ENCODE peak calls at places on chromosomes 16 and 17, in four cellular contexts. O is H9, E is HFFc6, F is Panc1. Q is an unnamed sample.

GRCh38 chr17:67672592-67672991 is 45.1 kb upstream of the NOL11 start:
- DNase-seq in O (no peak), E (no peak), F (no peak), Q (no peak)

GRCh38 chr17:62611308-62611707 is 16.2 kb upstream of the MRC2 start:
- DNase-seq in O (no peak), E (no peak), F (no peak), Q (no peak)

GRCh38 chr16:67245189-67245585 is 2.1 kb downstream of the FHOD1 start:
- DNase-seq in O (no peak), E (no peak), F (no peak), Q (no peak)

GRCh38 chr16:16037521-16037920 is 88.1 kb downstream of the ABCC1 start:
- DNase-seq in O (no peak), E (no peak), F (no peak), Q (no peak)

GRCh38 chr16:89600956-89601355 is 12.5 kb upstream of the DPEP1 start:
- DNase-seq in O (no peak), E (no peak), F (no peak), Q (no peak)

GRCh38 chr17:1122681-1123396 is 56.9 kb downstream of the ABR start:
- DNase-seq in O (peak), E (peak), F (no peak), Q (peak)

GRCh38 chr17:39751637-39752036 is 13.9 kb downstream of the GRB7 start:
- DNase-seq in O (peak), E (no peak), F (no peak), Q (no peak)

GRCh38 chr17:29368926-29369325 is 21.2 kb upstream of the TAOK1 start:
- DNase-seq in O (peak), E (no peak), F (no peak), Q (peak)

GRCh38 chr17:44981221-44981968 is 13.3 kb upstream of the C1QL1 start:
- DNase-seq in O (no peak), E (peak), F (peak), Q (no peak)

GRCh38 chr17:40354191-40355122 is 10.1 kb downstream of the GJD3 start:
- DNase-seq in O (no peak), E (no peak), F (no peak), Q (no peak)

GRCh38 chr17:9255838-9256237 is 234.5 kb downstream of the NTN1 start:
- DNase-seq in O (no peak), E (no peak), F (no peak), Q (no peak)

GRCh38 chr17:52885882-52886281 is 727.4 kb upstream of the CA10 start:
- DNase-seq in O (no peak), E (no peak), F (no peak), Q (no peak)

GRCh38 chr16:83335076-83335475 is 472.7 kb upstream of the HSBP1 start:
- DNase-seq in O (no peak), E (no peak), F (no peak), Q (no peak)

GRCh38 chr17:82231562-82232321 is 2.9 kb downstream of the SLC16A3 start:
- DNase-seq in O (peak), E (no peak), F (no peak), Q (no peak)

GRCh38 chr16:54287758-54288591 is 1.4 kb upstream of the IRX3 start:
- DNase-seq in O (peak), E (no peak), F (no peak), Q (no peak)

GRCh38 chr16:68235105-68235881 is 634 bp downstream of the ESRP2 start:
- DNase-seq in O (peak), E (no peak), F (no peak), Q (peak)

GRCh38 chr16:21568502-21569189 is 30.7 kb upstream of the METTL9 start:
- DNase-seq in O (no peak), E (no peak), F (no peak), Q (no peak)

GRCh38 chr16:3804426-3805016 is 76.0 kb downstream of the CREBBP start:
- DNase-seq in O (no peak), E (no peak), F (no peak), Q (no peak)

GRCh38 chr16:78474762-78475161 is 375.3 kb downstream of the WWOX start:
- DNase-seq in O (no peak), E (no peak), F (no peak), Q (no peak)

GRCh38 chr16:57519796-57520360 is 16.5 kb downstream of the CCDC102A start:
- DNase-seq in O (peak), E (peak), F (peak), Q (peak)

GRCh38 chr16:70735141-70735979 is 49.5 kb upstream of the MTSS2 start:
- DNase-seq in O (peak), E (peak), F (no peak), Q (no peak)

GRCh38 chr16:117381-118365 is 20.8 kb downstream of the NPRL3 start:
- DNase-seq in O (peak), E (peak), F (no peak), Q (peak)

GRCh38 chr17:12352127-12352526 is 313.6 kb upstream of the MYOCD start:
- DNase-seq in O (no peak), E (no peak), F (no peak), Q (no peak)

GRCh38 chr16:69893086-69893485 is 58.0 kb upstream of the CLEC18A start:
- DNase-seq in O (no peak), E (no peak), F (no peak), Q (no peak)

GRCh38 chr16:11072420-11073153 is 128.2 kb downstream of the CLEC16A start:
- DNase-seq in O (no peak), E (no peak), F (no peak), Q (no peak)

GRCh38 chr16:14321542-14321941 is 250.4 kb downstream of the MRTFB start:
- DNase-seq in O (no peak), E (no peak), F (no peak), Q (no peak)

GRCh38 chr16:17391715-17392114 is 79.0 kb downstream of the XYLT1 start:
- DNase-seq in O (no peak), E (no peak), F (no peak), Q (no peak)

GRCh38 chr16:57725077-57725953 is 10.3 kb upstream of the KATNB1 start:
- DNase-seq in O (no peak), E (no peak), F (no peak), Q (no peak)

GRCh38 chr17:3944485-3945388 is 19.5 kb downstream of the ATP2A3 start:
- DNase-seq in O (peak), E (no peak), F (no peak), Q (peak)

GRCh38 chr16:68246671-68247070 is 1.5 kb downstream of the PLA2G15 start:
- DNase-seq in O (no peak), E (no peak), F (no peak), Q (no peak)

GRCh38 chr16:22672830-22673210 is 141.1 kb upstream of the HS3ST2 start:
- DNase-seq in O (peak), E (no peak), F (no peak), Q (no peak)

GRCh38 chr17:68238894-68239293 is 8.9 kb upstream of the AMZ2 start:
- DNase-seq in O (no peak), E (no peak), F (no peak), Q (no peak)

GRCh38 chr17:31533546-31534155 is 142.2 kb downstream of the RAB11FIP4 start:
- DNase-seq in O (peak), E (peak), F (no peak), Q (no peak)
- TF ChIP-seq CTCF in O (peak), E (peak), F (no peak), Q (no peak)

GRCh38 chr16:31696968-31697743 is 169.5 kb downstream of the AHSP start:
- DNase-seq in O (no peak), E (peak), F (peak), Q (no peak)
- TF ChIP-seq CTCF in O (peak), E (peak), F (peak), Q (peak)

GRCh38 chr17:80262291-80262690 is 1.6 kb downstream of the RNF213 start:
- DNase-seq in O (no peak), E (no peak), F (no peak), Q (no peak)

GRCh38 chr17:80264793-80265075 is 4.1 kb downstream of the RNF213 start:
- DNase-seq in O (no peak), E (no peak), F (no peak), Q (no peak)

GRCh38 chr17:80262775-80263244 is 2.2 kb downstream of the RNF213 start:
- DNase-seq in O (no peak), E (no peak), F (no peak), Q (no peak)

GRCh38 chr17:80264048-80264792 is 3.6 kb downstream of the RNF213 start:
- DNase-seq in O (no peak), E (no peak), F (no peak), Q (no peak)

DNA sequence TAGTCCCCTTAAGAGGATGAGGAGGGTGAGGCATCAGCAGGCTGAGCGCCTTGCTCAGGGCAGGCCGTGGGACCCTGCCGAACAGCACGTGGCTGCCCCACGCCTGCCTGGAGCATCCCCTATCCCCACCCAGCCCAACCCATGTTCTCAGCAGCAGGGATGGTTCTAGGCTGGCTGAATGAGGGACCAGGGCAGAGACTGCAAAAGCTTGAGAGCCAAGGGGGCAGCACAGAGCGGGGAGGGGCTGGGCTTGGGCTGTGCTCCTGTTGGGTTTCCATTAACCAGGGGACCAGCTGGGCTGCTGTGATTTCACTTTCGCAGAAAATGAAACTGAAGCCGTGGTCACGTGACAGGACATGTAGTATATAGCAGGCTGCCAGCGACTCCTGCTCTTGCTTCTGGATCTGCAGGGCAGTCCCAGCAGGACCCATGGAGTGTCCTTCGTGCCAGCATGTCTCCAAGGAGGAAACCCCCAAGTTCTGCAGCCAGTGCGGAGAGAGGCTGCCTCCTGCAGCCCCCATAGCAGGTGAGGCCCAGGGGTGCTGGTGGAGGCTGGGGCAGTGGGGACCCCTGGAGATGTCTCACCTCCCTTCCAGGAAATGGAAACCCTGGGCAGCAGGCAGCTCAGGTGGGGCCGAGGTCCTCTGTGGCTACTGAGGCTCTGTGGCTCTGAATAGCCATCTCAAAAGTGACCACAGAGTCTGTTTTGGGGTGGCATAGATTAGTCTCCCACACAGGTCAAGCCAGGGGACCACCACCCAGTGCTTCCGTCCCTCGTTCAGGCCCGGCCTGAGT is 2.8 kb downstream of the RNF213 start:
- DNase-seq in O (peak), E (peak), F (no peak), Q (no peak)
- TF ChIP-seq CTCF in O (no peak), E (no peak), F (no peak), Q (no peak)

GRCh38 chr16:1938910-1939309 is 4.1 kb downstream of the MSRB1 start:
- DNase-seq in O (no peak), E (no peak), F (no peak), Q (no peak)

GRCh38 chr16:1940273-1941161 is 2.5 kb downstream of the MSRB1 start:
- DNase-seq in O (no peak), E (no peak), F (no peak), Q (no peak)

GRCh38 chr16:1942810-1943726 is at the start of gene MSRB1:
- DNase-seq in O (peak), E (peak), F (no peak), Q (peak)

GRCh38 chr16:1941924-1942809 is 832 bp downstream of the MSRB1 start:
- DNase-seq in O (peak), E (no peak), F (no peak), Q (no peak)

GRCh38 chr16:1941162-1941923 is 1.7 kb downstream of the MSRB1 start:
- DNase-seq in O (peak), E (no peak), F (no peak), Q (no peak)
- TF ChIP-seq CTCF in O (peak), E (peak), F (peak), Q (no peak)

DNA sequence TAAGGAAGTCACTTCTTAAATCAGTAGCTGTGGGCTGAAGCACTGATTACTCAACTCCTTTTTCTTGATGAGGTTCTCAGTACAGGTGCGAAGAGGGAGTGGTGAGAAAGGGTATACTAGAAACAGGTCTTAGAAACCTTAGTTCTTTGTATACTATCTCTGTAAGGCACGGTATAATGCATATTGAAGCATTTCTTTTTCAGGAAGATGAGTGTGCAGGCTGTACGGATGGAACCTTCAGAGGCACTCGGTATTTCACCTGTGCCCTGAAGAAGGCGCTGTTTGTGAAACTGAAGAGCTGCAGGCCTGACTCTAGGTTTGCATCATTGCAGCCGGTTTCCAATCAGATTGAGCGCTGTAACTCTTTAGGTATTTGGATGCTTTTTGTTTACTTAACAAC is 39.2 kb downstream of the CYLD start:
- DNase-seq in O (peak), E (no peak), F (no peak), Q (no peak)
- TF ChIP-seq CTCF in O (peak), E (peak), F (peak), Q (no peak)

DNA sequence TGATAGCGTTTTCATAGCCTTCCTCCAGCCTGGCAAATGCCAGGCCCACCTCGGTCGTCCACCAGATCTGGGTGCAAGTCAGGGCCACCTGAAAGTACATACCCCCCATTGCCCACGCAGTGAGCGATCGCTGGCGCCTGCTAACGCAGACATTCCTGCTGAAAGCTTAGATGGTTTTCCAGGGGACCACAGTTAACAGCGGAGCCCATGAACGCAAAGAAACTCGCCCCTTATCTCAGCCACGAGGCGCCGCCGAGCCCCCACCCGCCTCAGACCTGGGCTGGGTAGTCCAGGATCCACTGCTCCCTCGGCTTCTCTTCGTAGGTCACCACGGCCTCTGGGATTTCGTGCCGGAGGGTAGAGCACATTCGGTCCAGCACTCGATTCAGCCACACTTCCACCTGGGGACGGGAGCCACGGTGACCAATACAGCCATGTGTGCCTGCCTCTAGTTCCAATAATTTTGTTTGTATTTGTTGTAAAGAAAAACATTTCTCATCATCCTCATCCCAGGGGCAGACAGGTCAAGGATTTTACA is 74.5 kb downstream of the DNAH17 start:
- DNase-seq in O (no peak), E (no peak), F (no peak), Q (no peak)
- TF ChIP-seq CTCF in O (no peak), E (no peak), F (no peak), Q (no peak)

DNA sequence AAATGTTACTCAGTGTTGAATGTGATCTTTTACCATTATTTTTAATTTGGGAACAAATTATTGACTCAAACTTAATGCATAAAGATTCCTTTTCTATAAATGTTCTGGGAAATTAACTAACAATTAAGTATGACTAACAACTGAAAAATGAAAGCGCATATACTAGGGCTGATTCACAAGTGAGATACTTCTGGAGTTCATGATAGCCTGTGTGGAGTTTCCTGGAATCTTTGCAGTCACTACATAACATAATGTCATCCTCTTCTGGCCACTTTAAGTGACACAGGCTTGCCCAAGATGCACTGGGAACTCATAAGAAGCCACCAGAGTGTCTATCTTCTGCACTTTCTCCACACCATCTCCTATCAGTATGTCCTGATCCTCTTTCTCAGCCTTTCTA is 450.3 kb upstream of the CDH11 start:
- DNase-seq in O (no peak), E (peak), F (no peak), Q (no peak)
- TF ChIP-seq CTCF in O (no peak), E (peak), F (no peak), Q (no peak)

DNA sequence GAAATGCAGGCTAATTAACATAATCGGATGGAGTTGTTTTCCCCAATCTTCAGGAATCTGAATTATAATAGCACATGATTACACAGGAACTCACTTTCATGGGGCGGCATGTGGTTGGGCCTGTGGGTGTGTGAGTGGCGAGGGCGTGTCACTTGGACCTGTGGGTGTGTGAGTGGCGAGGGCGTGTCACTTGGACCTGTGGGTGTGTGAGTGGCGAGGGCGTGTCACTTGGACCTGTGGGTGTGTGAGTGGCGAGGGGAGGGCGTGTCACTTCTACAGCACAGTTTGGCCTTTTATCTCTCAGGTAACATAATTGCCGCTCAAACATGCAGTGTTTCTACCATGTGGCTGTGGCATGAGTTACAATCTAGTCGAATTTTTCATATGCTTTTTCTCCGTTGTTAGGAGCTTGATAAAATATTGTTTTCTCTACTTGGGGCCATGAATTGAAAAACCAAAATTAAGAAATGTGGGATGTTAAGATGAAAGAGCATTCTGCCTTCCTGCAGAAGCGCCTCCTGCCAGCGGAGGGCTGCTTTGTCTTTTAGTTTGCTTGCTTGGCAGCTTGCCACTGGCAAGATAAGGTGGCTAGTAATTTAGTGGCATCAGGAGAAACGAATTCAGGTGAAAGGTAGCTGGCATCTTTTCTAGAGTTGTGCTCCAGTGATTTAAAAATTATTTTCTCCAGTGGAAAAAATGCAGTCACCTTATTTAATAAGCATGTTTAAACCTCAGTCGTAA is 36.2 kb downstream of the USP10 start:
- DNase-seq in O (no peak), E (no peak), F (no peak), Q (no peak)
- TF ChIP-seq CTCF in O (no peak), E (peak), F (peak), Q (no peak)

GRCh38 chr17:49498037-49498615 is 3.0 kb downstream of the NGFR start:
- DNase-seq in O (peak), E (no peak), F (no peak), Q (no peak)
- TF ChIP-seq CTCF in O (peak), E (no peak), F (no peak), Q (no peak)

Q was measured in mesothelial cell of epicardium.